ENCODE peak calls at places on chromosomes 12 and 14, in six cellular contexts. One of them, this sample, is unnamed.

GRCh38 chr14:93073833-93074769 is 41.6 kb downstream of the ITPK1 start:
- DNase-seq in fibroblast of villous mesenchyme: peak
- DNase-seq in HL-60: peak
- DNase-seq in cardiac muscle cell: no peak
- DNase-seq in lower lobe of right lung: peak
- DNase-seq in tibial artery: peak
- DNase-seq in this sample: peak

GRCh38 chr12:19539836-19540235 is 100.5 kb downstream of the AEBP2 start:
- DNase-seq in HL-60: no peak
- DNase-seq in cardiac muscle cell: no peak
- DNase-seq in fibroblast of villous mesenchyme: peak
- DNase-seq in tibial artery: no peak
- DNase-seq in lower lobe of right lung: no peak
- DNase-seq in this sample: no peak

GRCh38 chr14:104081951-104082464 is 3.5 kb upstream of the ASPG start:
- DNase-seq in cardiac muscle cell: no peak
- DNase-seq in lower lobe of right lung: peak
- DNase-seq in tibial artery: no peak
- DNase-seq in fibroblast of villous mesenchyme: no peak
- DNase-seq in HL-60: no peak
- DNase-seq in this sample: no peak

GRCh38 chr14:75648066-75648838 is 12.4 kb downstream of the ERG28 start:
- DNase-seq in tibial artery: no peak
- DNase-seq in HL-60: no peak
- DNase-seq in lower lobe of right lung: peak
- DNase-seq in cardiac muscle cell: peak
- DNase-seq in fibroblast of villous mesenchyme: peak
- DNase-seq in this sample: peak

GRCh38 chr14:37122288-37122687 is 50.1 kb downstream of the SLC25A21 start:
- DNase-seq in tibial artery: no peak
- DNase-seq in HL-60: no peak
- DNase-seq in lower lobe of right lung: no peak
- DNase-seq in cardiac muscle cell: no peak
- DNase-seq in fibroblast of villous mesenchyme: peak
- DNase-seq in this sample: peak

GRCh38 chr14:61977217-61977616 is 215.0 kb downstream of the SNAPC1 start:
- DNase-seq in tibial artery: no peak
- DNase-seq in lower lobe of right lung: no peak
- DNase-seq in fibroblast of villous mesenchyme: no peak
- DNase-seq in cardiac muscle cell: no peak
- DNase-seq in HL-60: no peak
- DNase-seq in this sample: no peak

GRCh38 chr12:89862511-89863331 is 154.1 kb upstream of the ATP2B1 start:
- DNase-seq in tibial artery: peak
- DNase-seq in cardiac muscle cell: no peak
- DNase-seq in HL-60: peak
- DNase-seq in fibroblast of villous mesenchyme: peak
- DNase-seq in lower lobe of right lung: no peak
- DNase-seq in this sample: peak

GRCh38 chr12:16492240-16492639 is 113.7 kb downstream of the LMO3 start:
- DNase-seq in cardiac muscle cell: no peak
- DNase-seq in HL-60: no peak
- DNase-seq in lower lobe of right lung: no peak
- DNase-seq in fibroblast of villous mesenchyme: no peak
- DNase-seq in tibial artery: no peak
- DNase-seq in this sample: no peak

GRCh38 chr14:61342486-61342885 is 21.1 kb downstream of the PRKCH start:
- DNase-seq in HL-60: no peak
- DNase-seq in tibial artery: no peak
- DNase-seq in cardiac muscle cell: no peak
- DNase-seq in fibroblast of villous mesenchyme: no peak
- DNase-seq in lower lobe of right lung: no peak
- DNase-seq in this sample: no peak

GRCh38 chr14:54278087-54278486 is 118.7 kb upstream of the CDKN3 start:
- DNase-seq in HL-60: no peak
- DNase-seq in lower lobe of right lung: no peak
- DNase-seq in tibial artery: no peak
- DNase-seq in fibroblast of villous mesenchyme: no peak
- DNase-seq in cardiac muscle cell: no peak
- DNase-seq in this sample: no peak

GRCh38 chr12:81094718-81095360 is 17.0 kb downstream of the ACSS3 start:
- DNase-seq in cardiac muscle cell: no peak
- DNase-seq in HL-60: no peak
- DNase-seq in fibroblast of villous mesenchyme: no peak
- DNase-seq in lower lobe of right lung: no peak
- DNase-seq in tibial artery: no peak
- DNase-seq in this sample: no peak

GRCh38 chr12:132006056-132006680 is 56.4 kb downstream of the EP400 start:
- DNase-seq in lower lobe of right lung: no peak
- DNase-seq in fibroblast of villous mesenchyme: peak
- DNase-seq in HL-60: no peak
- DNase-seq in cardiac muscle cell: no peak
- DNase-seq in tibial artery: no peak
- DNase-seq in this sample: peak

GRCh38 chr14:26522985-26523384 is 74.8 kb downstream of the NOVA1 start:
- DNase-seq in fibroblast of villous mesenchyme: peak
- DNase-seq in lower lobe of right lung: no peak
- DNase-seq in HL-60: no peak
- DNase-seq in cardiac muscle cell: no peak
- DNase-seq in tibial artery: no peak
- DNase-seq in this sample: peak

GRCh38 chr12:43291516-43291915 is 260.5 kb downstream of the ADAMTS20 start:
- DNase-seq in lower lobe of right lung: no peak
- DNase-seq in tibial artery: no peak
- DNase-seq in HL-60: no peak
- DNase-seq in fibroblast of villous mesenchyme: no peak
- DNase-seq in cardiac muscle cell: no peak
- DNase-seq in this sample: no peak

GRCh38 chr12:117438809-117439208 is 77.4 kb upstream of the NOS1 start:
- DNase-seq in cardiac muscle cell: no peak
- DNase-seq in HL-60: no peak
- DNase-seq in tibial artery: no peak
- DNase-seq in fibroblast of villous mesenchyme: no peak
- DNase-seq in lower lobe of right lung: no peak
- DNase-seq in this sample: no peak

GRCh38 chr14:49464885-49465284 is 121.3 kb downstream of the RPS29 start:
- DNase-seq in cardiac muscle cell: peak
- DNase-seq in HL-60: no peak
- DNase-seq in lower lobe of right lung: no peak
- DNase-seq in tibial artery: no peak
- DNase-seq in fibroblast of villous mesenchyme: peak
- DNase-seq in this sample: no peak
- TF ChIP-seq CTCF in cardiac muscle cell: peak
- TF ChIP-seq CTCF in HL-60: no peak
- TF ChIP-seq CTCF in lower lobe of right lung: no peak
- TF ChIP-seq CTCF in tibial artery: no peak
- TF ChIP-seq CTCF in fibroblast of villous mesenchyme: peak
- TF ChIP-seq CTCF in this sample: no peak

DNA sequence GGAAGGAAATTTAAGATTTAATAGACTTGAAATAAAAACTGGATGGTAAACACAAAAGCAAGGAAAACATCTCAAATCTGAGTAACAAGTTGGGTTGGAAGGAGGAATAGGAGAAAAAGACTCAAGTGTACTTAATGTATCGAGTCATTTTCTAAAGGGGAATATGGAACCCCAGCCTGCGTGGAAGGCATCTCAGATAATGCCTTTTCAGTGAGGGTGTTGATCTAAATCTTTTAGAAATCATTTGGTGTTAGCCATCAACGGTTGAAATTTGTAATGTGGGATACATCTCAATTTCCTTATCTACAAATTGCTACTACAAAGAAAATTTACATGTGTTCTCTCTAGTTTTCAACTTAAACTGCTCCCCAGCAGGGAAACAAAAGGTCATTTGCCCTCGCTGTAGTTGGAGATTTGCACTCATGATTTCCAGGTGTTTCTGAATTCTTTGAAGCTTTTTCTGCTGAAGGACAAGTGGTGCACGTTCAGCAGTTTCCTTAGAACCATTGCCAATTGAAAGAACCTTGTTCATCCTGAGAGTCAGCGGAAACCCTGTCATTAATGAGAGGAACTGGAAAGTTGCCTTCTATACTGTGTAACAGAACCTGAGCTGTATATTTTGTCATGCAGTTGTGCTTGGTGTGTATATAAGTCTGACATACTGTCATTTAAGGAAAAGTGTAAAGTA is 2.2 kb downstream of the PCBP2 start:
- DNase-seq in fibroblast of villous mesenchyme: no peak
- DNase-seq in tibial artery: no peak
- DNase-seq in HL-60: no peak
- DNase-seq in lower lobe of right lung: no peak
- DNase-seq in cardiac muscle cell: no peak
- DNase-seq in this sample: no peak
- H3K4me3 ChIP-seq in fibroblast of villous mesenchyme: peak
- H3K4me3 ChIP-seq in tibial artery: no peak
- H3K4me3 ChIP-seq in HL-60: peak
- H3K4me3 ChIP-seq in lower lobe of right lung: peak
- H3K4me3 ChIP-seq in cardiac muscle cell: peak
- H3K4me3 ChIP-seq in this sample: peak

GRCh38 chr12:121133838-121134237 is 1.2 kb downstream of the P2RX7 start:
- DNase-seq in fibroblast of villous mesenchyme: no peak
- DNase-seq in cardiac muscle cell: no peak
- DNase-seq in tibial artery: no peak
- DNase-seq in HL-60: no peak
- DNase-seq in lower lobe of right lung: no peak
- DNase-seq in this sample: no peak

GRCh38 chr12:121135320-121135719 is 2.6 kb downstream of the P2RX7 start:
- DNase-seq in cardiac muscle cell: no peak
- DNase-seq in lower lobe of right lung: no peak
- DNase-seq in HL-60: no peak
- DNase-seq in fibroblast of villous mesenchyme: no peak
- DNase-seq in tibial artery: no peak
- DNase-seq in this sample: no peak

GRCh38 chr12:121131941-121132341 is 735 bp upstream of the P2RX7 start:
- DNase-seq in HL-60: no peak
- DNase-seq in tibial artery: no peak
- DNase-seq in lower lobe of right lung: no peak
- DNase-seq in cardiac muscle cell: no peak
- DNase-seq in fibroblast of villous mesenchyme: no peak
- DNase-seq in this sample: no peak

GRCh38 chr12:121130866-121131373 is 1.8 kb upstream of the P2RX7 start:
- DNase-seq in lower lobe of right lung: no peak
- DNase-seq in HL-60: no peak
- DNase-seq in fibroblast of villous mesenchyme: no peak
- DNase-seq in cardiac muscle cell: no peak
- DNase-seq in tibial artery: no peak
- DNase-seq in this sample: no peak

GRCh38 chr12:121132601-121133481 is at the start of gene P2RX7:
- DNase-seq in cardiac muscle cell: peak
- DNase-seq in tibial artery: peak
- DNase-seq in fibroblast of villous mesenchyme: peak
- DNase-seq in HL-60: peak
- DNase-seq in lower lobe of right lung: peak
- DNase-seq in this sample: peak
- TF ChIP-seq CTCF in cardiac muscle cell: no peak
- TF ChIP-seq CTCF in tibial artery: no peak
- TF ChIP-seq CTCF in fibroblast of villous mesenchyme: peak
- TF ChIP-seq CTCF in HL-60: no peak
- TF ChIP-seq CTCF in lower lobe of right lung: no peak
- TF ChIP-seq CTCF in this sample: peak

GRCh38 chr12:64450711-64451486 is 1.0 kb upstream of the TBK1 start:
- DNase-seq in fibroblast of villous mesenchyme: peak
- DNase-seq in cardiac muscle cell: peak
- DNase-seq in lower lobe of right lung: no peak
- DNase-seq in HL-60: peak
- DNase-seq in tibial artery: no peak
- DNase-seq in this sample: peak
- H3K4me3 ChIP-seq in fibroblast of villous mesenchyme: peak
- H3K4me3 ChIP-seq in cardiac muscle cell: peak
- H3K4me3 ChIP-seq in lower lobe of right lung: peak
- H3K4me3 ChIP-seq in HL-60: peak
- H3K4me3 ChIP-seq in tibial artery: peak
- H3K4me3 ChIP-seq in this sample: peak

This sample was measured in AG10803.